ENCODE peak calls at places on chromosome 7, in seven cellular contexts. C is H1, J is trophoblast cell, I is mesendoderm, K is neuronal stem cell, X is H9, R is IMR-90. G is an unnamed sample. For H3K4me1, the result is how much of the 10 kb centered on the place peaks cover.

GRCh38 chr7:10473569-10473968 is 500.1 kb upstream of the PHF14 start:
- DNase-seq in C (no peak), J (no peak), I (no peak), K (no peak), X (no peak), R (no peak), G (no peak)

GRCh38 chr7:43659549-43659896 is 69.8 kb downstream of the COA1 start:
- DNase-seq in C (no peak), J (no peak), I (no peak), K (no peak), X (no peak), R (no peak), G (no peak)

GRCh38 chr7:64602086-64602485 is 39.2 kb upstream of the ZNF680 start:
- DNase-seq in C (no peak), J (no peak), I (no peak), K (no peak), X (no peak), R (peak), G (no peak)

GRCh38 chr7:29857654-29858053 is 51.3 kb downstream of the WIPF3 start:
- DNase-seq in C (no peak), J (no peak), I (no peak), K (no peak), X (no peak), R (no peak), G (no peak)

GRCh38 chr7:140990193-140990962 is 24.4 kb downstream of the MRPS33 start:
- DNase-seq in C (no peak), J (no peak), I (no peak), K (no peak), X (no peak), R (no peak), G (no peak)

GRCh38 chr7:35630573-35630972 is 64.4 kb downstream of the HERPUD2 start:
- DNase-seq in C (no peak), J (no peak), I (no peak), K (no peak), X (no peak), R (peak), G (peak)

GRCh38 chr7:79290841-79291497 is 162.5 kb downstream of the MAGI2 start:
- DNase-seq in C (no peak), J (no peak), I (no peak), K (no peak), X (no peak), R (peak), G (no peak)

GRCh38 chr7:107937514-107937913 is 46.5 kb downstream of the DLD start:
- DNase-seq in C (no peak), J (no peak), I (no peak), K (no peak), X (no peak), R (no peak), G (no peak)

GRCh38 chr7:77360969-77361368 is 55.2 kb downstream of the GSAP start:
- DNase-seq in C (no peak), J (no peak), I (no peak), K (no peak), X (no peak), R (no peak), G (no peak)

GRCh38 chr7:25012254-25012653 is 32.3 kb upstream of the OSBPL3 start:
- DNase-seq in C (no peak), J (no peak), I (no peak), K (no peak), X (no peak), R (no peak), G (no peak)

GRCh38 chr7:80087051-80087767 is 47.4 kb upstream of the GNAI1 start:
- DNase-seq in C (no peak), J (peak), I (peak), K (no peak), X (no peak), R (peak), G (peak)

GRCh38 chr7:110905773-110906566 is 185.0 kb upstream of the LRRN3 start:
- DNase-seq in C (no peak), J (no peak), I (no peak), K (no peak), X (no peak), R (no peak), G (no peak)

GRCh38 chr7:22651534-22652243 is 75.3 kb upstream of the IL6 start:
- DNase-seq in C (no peak), J (peak), I (peak), K (no peak), X (no peak), R (peak), G (peak)

GRCh38 chr7:56115852-56116538 is at the start of gene NUPR2:
- DNase-seq in C (no peak), J (peak), I (no peak), K (no peak), X (no peak), R (no peak), G (no peak)

GRCh38 chr7:101410743-101411476 is 48.2 kb downstream of the COL26A1 start:
- DNase-seq in C (peak), J (no peak), I (peak), K (peak), X (peak), R (no peak), G (peak)

GRCh38 chr7:75915416-75916156 is 631 bp downstream of the POR start:
- DNase-seq in C (no peak), J (no peak), I (no peak), K (no peak), X (no peak), R (peak), G (peak)

GRCh38 chr7:27346531-27347260 is 104.1 kb downstream of the EVX1 start:
- DNase-seq in C (no peak), J (peak), I (peak), K (no peak), X (peak), R (peak), G (peak)

GRCh38 chr7:157176771-157177170 is 38.0 kb downstream of the UBE3C start:
- DNase-seq in C (no peak), J (peak), I (no peak), K (no peak), X (no peak), R (no peak), G (no peak)

GRCh38 chr7:86708334-86708733 is 64.6 kb downstream of the GRM3 start:
- DNase-seq in C (no peak), J (no peak), I (no peak), K (no peak), X (peak), R (no peak), G (no peak)

GRCh38 chr7:29340691-29341090 is 146.1 kb downstream of the CHN2 start:
- DNase-seq in C (no peak), J (peak), I (no peak), K (no peak), X (no peak), R (no peak), G (no peak)

GRCh38 chr7:130853503-130854279 is 119.7 kb upstream of the KLF14 start:
- DNase-seq in C (no peak), J (peak), I (no peak), K (no peak), X (no peak), R (peak), G (peak)

GRCh38 chr7:90775383-90775965 is 179.4 kb downstream of the CDK14 start:
- DNase-seq in C (no peak), J (no peak), I (no peak), K (no peak), X (no peak), R (no peak), G (no peak)

GRCh38 chr7:31986878-31987518 is 83.2 kb downstream of the PDE1C start:
- DNase-seq in C (no peak), J (no peak), I (no peak), K (no peak), X (no peak), R (peak), G (peak)

GRCh38 chr7:47147213-47147631 is 434.7 kb downstream of the TNS3 start:
- DNase-seq in C (no peak), J (no peak), I (no peak), K (no peak), X (no peak), R (no peak), G (peak)

GRCh38 chr7:108794466-108794865 is 224.8 kb downstream of the DNAJB9 start:
- DNase-seq in C (no peak), J (no peak), I (no peak), K (no peak), X (no peak), R (no peak), G (no peak)

GRCh38 chr7:98877692-98878364 is 504 bp upstream of the TRRAP start:
- DNase-seq in C (no peak), J (no peak), I (peak), K (no peak), X (no peak), R (no peak), G (no peak)

GRCh38 chr7:90599038-90599437 is 2.9 kb downstream of the CDK14 start:
- DNase-seq in C (no peak), J (no peak), I (no peak), K (no peak), X (no peak), R (peak), G (peak)

GRCh38 chr7:91168766-91169518 is 95.3 kb upstream of the FZD1 start:
- DNase-seq in C (no peak), J (no peak), I (no peak), K (no peak), X (no peak), R (peak), G (peak)

GRCh38 chr7:45978010-45978681 is 57.1 kb upstream of the IGFBP3 start:
- DNase-seq in C (peak), J (peak), I (peak), K (peak), X (peak), R (peak), G (peak)

GRCh38 chr7:128891110-128891941 is 19.2 kb downstream of the KCP start:
- DNase-seq in C (no peak), J (peak), I (peak), K (no peak), X (peak), R (no peak), G (no peak)

GRCh38 chr7:18352339-18353255 is 143.0 kb upstream of the HDAC9 start:
- DNase-seq in C (no peak), J (peak), I (peak), K (peak), X (peak), R (peak), G (peak)
- H3K23ac ChIP-seq in C (no peak), J (no peak), I (no peak), K (no peak), X (no peak), R (no peak), G (no peak)

GRCh38 chr7:2512179-2512644 is 7.4 kb upstream of the LFNG start:
- DNase-seq in C (no peak), J (no peak), I (no peak), K (no peak), X (no peak), R (no peak), G (no peak)

GRCh38 chr7:2510130-2510776 is 9.3 kb upstream of the LFNG start:
- DNase-seq in C (no peak), J (no peak), I (no peak), K (no peak), X (no peak), R (no peak), G (no peak)

GRCh38 chr7:2511769-2512168 is 7.8 kb upstream of the LFNG start:
- DNase-seq in C (no peak), J (no peak), I (no peak), K (no peak), X (no peak), R (no peak), G (no peak)

GRCh38 chr7:2512713-2513112 is 6.9 kb upstream of the LFNG start:
- DNase-seq in C (no peak), J (no peak), I (no peak), K (no peak), X (no peak), R (no peak), G (no peak)

GRCh38 chr7:2510909-2511768 is 8.4 kb upstream of the LFNG start:
- DNase-seq in C (no peak), J (no peak), I (no peak), K (no peak), X (no peak), R (no peak), G (no peak)
- H3K4me1 ChIP-seq in C (under half), J (under half), I (under half), K (under half), X (under half), R (under half), G (half or more)

DNA sequence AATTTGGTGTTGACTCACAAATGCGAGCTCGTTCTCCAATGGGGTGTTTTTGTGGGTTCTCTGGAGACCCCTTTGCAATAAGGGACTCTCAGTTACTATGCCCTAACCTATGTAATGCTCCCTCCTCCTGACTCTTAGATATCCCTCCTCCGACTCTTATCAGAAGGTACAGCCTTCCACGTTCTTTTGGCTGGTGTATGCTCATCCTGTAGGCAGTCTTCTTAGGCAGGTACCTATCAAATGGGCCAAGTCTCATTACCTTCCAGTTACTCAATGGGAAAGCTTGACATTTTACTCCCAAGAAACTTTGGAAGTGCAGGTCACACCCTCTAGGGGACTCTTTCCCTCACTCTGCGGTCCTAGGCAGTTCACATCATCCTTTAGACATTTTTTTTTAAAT is 32.6 kb downstream of the SLC26A5 start:
- DNase-seq in C (no peak), J (no peak), I (no peak), K (no peak), X (no peak), R (no peak), G (no peak)
- H2AK5ac ChIP-seq in C (no peak), J (no peak), I (no peak), K (no peak), X (no peak), R (no peak), G (no peak)

DNA sequence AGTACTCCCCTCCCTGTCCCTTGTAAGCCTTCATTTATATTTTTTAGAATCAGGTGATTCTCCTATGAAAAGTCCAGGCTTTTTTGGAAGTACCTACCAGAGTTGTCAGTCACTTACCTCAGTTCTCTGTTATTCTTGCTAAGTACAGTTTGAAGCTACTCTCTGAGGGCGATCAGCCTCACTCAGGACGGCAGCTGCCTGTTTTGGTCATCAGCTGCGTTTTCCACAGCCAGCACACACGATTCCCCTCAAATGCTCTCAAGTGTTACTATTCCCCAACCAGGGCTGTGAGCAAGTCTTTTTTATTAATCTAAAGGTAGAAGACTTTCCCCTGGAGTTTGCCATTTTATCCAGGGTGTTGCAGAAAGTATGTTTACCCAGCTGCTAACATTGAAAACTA is 328.6 kb downstream of the SUGCT start:
- DNase-seq in C (no peak), J (no peak), I (no peak), K (no peak), X (no peak), R (no peak), G (no peak)
- H3K23ac ChIP-seq in C (no peak), J (no peak), I (no peak), K (no peak), X (no peak), R (no peak), G (no peak)

DNA sequence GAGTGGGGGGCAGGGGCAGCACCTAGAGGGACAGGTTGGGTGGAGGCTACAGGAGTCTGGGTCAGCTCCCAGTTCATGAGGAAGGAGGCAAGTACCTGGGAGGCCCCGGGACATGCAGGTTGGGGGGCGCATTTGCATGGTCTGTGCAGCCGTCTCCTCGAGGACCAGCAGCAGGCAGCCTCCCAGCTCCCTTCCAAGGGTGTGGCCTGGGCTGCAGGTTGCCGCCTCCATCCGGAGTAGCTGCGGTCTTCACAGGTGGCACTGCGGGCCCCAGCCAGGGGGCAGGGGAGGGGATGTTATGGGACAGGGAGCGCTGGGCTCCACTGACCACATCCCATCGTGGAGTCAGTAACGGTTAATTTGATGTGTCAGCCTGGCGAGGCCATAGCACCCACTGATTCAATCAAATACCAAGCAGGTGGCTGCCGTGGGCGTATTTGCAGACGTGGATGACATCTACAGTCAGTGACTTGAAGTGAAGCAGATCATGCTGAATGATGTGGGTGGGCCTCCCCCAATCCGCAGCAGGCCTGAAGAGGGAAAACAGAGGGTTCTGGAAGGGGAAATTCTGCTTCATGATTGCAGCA is 81.7 kb downstream of the PRKAG2 start:
- DNase-seq in C (no peak), J (peak), I (no peak), K (no peak), X (no peak), R (no peak), G (no peak)
- H3K4me1 ChIP-seq in C (under half), J (under half), I (under half), K (under half), X (under half), R (under half), G (under half)

DNA sequence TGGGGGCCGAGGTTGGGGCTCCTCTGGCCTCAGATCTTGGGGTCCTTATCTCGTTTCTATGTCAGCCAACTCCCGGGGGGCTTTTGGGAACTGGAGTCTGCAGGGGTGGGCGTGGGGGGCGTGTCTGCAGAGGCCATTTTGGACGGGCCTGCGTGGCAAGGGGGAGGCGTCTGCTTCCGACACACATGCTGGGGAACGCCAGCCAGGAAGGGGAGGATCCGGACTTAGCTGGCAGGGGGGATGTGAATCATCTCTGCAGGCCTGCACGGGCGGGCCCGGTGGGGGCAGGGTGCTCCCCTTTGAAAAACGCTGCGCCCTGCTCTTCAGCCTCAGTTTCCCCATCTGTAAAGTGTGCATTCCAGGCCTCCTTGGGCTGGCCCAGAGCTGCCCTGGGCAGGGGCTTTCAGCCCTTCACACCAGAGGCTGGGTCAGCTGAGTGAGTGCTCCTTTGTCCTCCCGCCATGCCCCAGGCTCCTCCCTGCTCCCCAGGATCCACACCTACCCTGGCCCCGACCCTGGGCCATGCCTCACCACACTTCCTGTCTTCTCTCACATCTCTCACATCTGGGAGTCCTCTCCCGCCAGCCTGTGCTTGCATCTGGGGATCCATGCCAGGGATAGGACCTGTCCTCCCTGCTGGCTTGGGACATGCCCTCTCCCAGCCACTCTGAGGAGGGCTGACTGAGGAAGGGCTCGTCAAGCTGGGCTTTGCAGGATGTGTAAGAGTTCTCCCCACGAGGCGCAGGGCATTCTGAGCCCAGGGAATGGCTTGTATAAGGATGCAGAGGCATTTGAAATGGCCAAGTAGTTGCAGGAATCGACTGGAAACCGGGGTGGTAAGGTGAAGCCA is 172.6 kb upstream of the TNRC18 start:
- DNase-seq in C (no peak), J (peak), I (peak), K (no peak), X (peak), R (peak), G (peak)
- H2AK5ac ChIP-seq in C (peak), J (no peak), I (no peak), K (peak), X (no peak), R (peak), G (peak)